ENCODE peak calls at places on chromosomes 3 and 15, in seven cellular contexts. G is mucosa of descending colon, H is NCI-H345, B is cardiac muscle cell, F is lower lobe of right lung, A is glutamatergic neuron, Q is pancreas. P is an unnamed sample.

GRCh38 chr3:196323723-196324122 is 5.7 kb upstream of the DYNLT2B start:
- DNase-seq in F (no peak), H (no peak), A (peak), B (peak), G (no peak), Q (no peak), P (peak)

GRCh38 chr3:124886168-124887051 is 755 bp downstream of the ITGB5 start:
- DNase-seq in B (peak), A (peak), F (peak), H (no peak), Q (peak), G (peak), P (peak)

GRCh38 chr3:157103280-157103679 is 56.7 kb downstream of the CCNL1 start:
- DNase-seq in H (no peak), B (no peak), G (no peak), F (no peak), Q (no peak), A (no peak), P (no peak)

GRCh38 chr3:47117803-47118364 is 46.0 kb downstream of the SETD2 start:
- DNase-seq in H (no peak), Q (no peak), A (no peak), B (no peak), F (no peak), G (no peak), P (no peak)

GRCh38 chr3:98246142-98246541 is 17.9 kb upstream of the OR5H6 start:
- DNase-seq in H (no peak), B (no peak), Q (no peak), F (no peak), G (no peak), A (no peak), P (no peak)

GRCh38 chr3:59320080-59320479 is 270.3 kb upstream of the CFAP20DC start:
- DNase-seq in F (no peak), Q (no peak), H (peak), G (no peak), B (peak), A (no peak), P (peak)

GRCh38 chr15:28128036-28128435 is 28.9 kb upstream of the OCA2 start:
- DNase-seq in H (no peak), B (no peak), Q (no peak), F (peak), A (no peak), G (no peak), P (no peak)

GRCh38 chr3:172550347-172550943 is 27.2 kb upstream of the TNFSF10 start:
- DNase-seq in Q (no peak), F (no peak), A (no peak), H (no peak), B (no peak), G (no peak), P (no peak)

GRCh38 chr3:126406389-126407296 is 11.9 kb downstream of the CFAP100 start:
- DNase-seq in G (no peak), B (no peak), F (no peak), Q (no peak), A (no peak), H (no peak), P (peak)

GRCh38 chr3:129937717-129938116 is 36.8 kb upstream of the TRH start:
- DNase-seq in B (no peak), A (no peak), F (no peak), Q (no peak), G (no peak), H (no peak), P (peak)

GRCh38 chr15:61382927-61383326 is 153.8 kb upstream of the RORA start:
- DNase-seq in Q (no peak), F (no peak), G (no peak), B (no peak), A (no peak), H (no peak), P (no peak)

GRCh38 chr3:169657351-169658124 is 6.0 kb downstream of the MECOM start:
- DNase-seq in B (peak), Q (no peak), G (no peak), H (peak), A (no peak), F (no peak), P (no peak)

GRCh38 chr3:197339841-197340520 is 41.6 kb upstream of the DLG1 start:
- DNase-seq in A (peak), G (no peak), Q (no peak), H (no peak), B (no peak), F (no peak), P (peak)

GRCh38 chr15:71802770-71803169 is 7.6 kb upstream of the NR2E3 start:
- DNase-seq in B (peak), H (no peak), A (no peak), Q (peak), F (no peak), G (no peak), P (peak)

GRCh38 chr3:172040078-172040975 is 949 bp downstream of the FNDC3B start:
- DNase-seq in H (no peak), A (peak), F (peak), Q (peak), B (peak), G (peak), P (peak)

GRCh38 chr3:118736107-118736506 is 298.5 kb downstream of the IGSF11 start:
- DNase-seq in B (no peak), Q (no peak), H (no peak), F (no peak), A (no peak), G (no peak), P (no peak)

GRCh38 chr15:76973362-76973743 is 21.6 kb upstream of the PSTPIP1 start:
- DNase-seq in G (no peak), Q (no peak), B (peak), H (no peak), F (peak), A (peak), P (peak)

GRCh38 chr15:40306908-40307307 is 827 bp downstream of the PLCB2 start:
- DNase-seq in F (no peak), Q (peak), H (no peak), A (no peak), B (no peak), G (no peak), P (no peak)

GRCh38 chr3:66344391-66344811 is 123.6 kb downstream of the SLC25A26 start:
- DNase-seq in B (no peak), F (no peak), Q (no peak), G (peak), H (no peak), A (no peak), P (no peak)

GRCh38 chr3:57604971-57605370 is 7.8 kb upstream of the ARF4 start:
- DNase-seq in H (no peak), B (no peak), G (no peak), F (no peak), A (no peak), Q (no peak), P (no peak)

GRCh38 chr15:68209735-68210408 is 4.7 kb upstream of the CALML4 start:
- DNase-seq in H (no peak), G (no peak), F (no peak), Q (peak), A (no peak), B (no peak), P (no peak)

P was measured in ELF-1.